ENCODE peak calls at places on chromosomes 11 and 22, in ten cellular contexts. H is stomach, T is breast epithelium, D is HCT116, Z is spleen, X is transverse colon, Q is sigmoid colon, R is endothelial cell of umbilical vein, P is K562, G is esophagus muscularis mucosa. C is an unnamed sample. For H3K4me1, the result is how much of the 10 kb centered on the place peaks cover.

GRCh38 chr22:23012081-23012622 is 58.2 kb upstream of the GNAZ start:
- DNase-seq in T (no peak), G (peak), R (no peak), P (no peak), H (no peak), X (no peak), D (no peak), Z (no peak), Q (no peak), C (no peak)

GRCh38 chr22:27306771-27307170 is 494.8 kb downstream of the MN1 start:
- DNase-seq in H (no peak), R (no peak), Z (no peak), P (no peak), G (no peak), D (no peak), X (peak), Q (no peak), T (no peak), C (no peak)

GRCh38 chr11:105368711-105369110 is 229.1 kb upstream of the CARD18 start:
- DNase-seq in Q (no peak), G (no peak), T (no peak), X (no peak), D (no peak), R (no peak), H (no peak), Z (no peak), P (no peak), C (no peak)

GRCh38 chr11:78127408-78127807 is 12.0 kb downstream of the ALG8 start:
- DNase-seq in Z (no peak), T (no peak), R (no peak), X (no peak), D (no peak), G (no peak), P (no peak), Q (no peak), H (no peak), C (no peak)

GRCh38 chr22:19179472-19180048 is 1.0 kb upstream of the SLC25A1 start:
- DNase-seq in R (peak), Z (peak), P (peak), G (no peak), Q (peak), T (peak), X (peak), D (peak), H (peak), C (peak)

GRCh38 chr22:49963647-49964026 is 3.1 kb downstream of the PIM3 start:
- DNase-seq in H (peak), G (no peak), X (peak), P (no peak), R (no peak), Z (no peak), T (peak), Q (peak), D (no peak), C (no peak)

GRCh38 chr11:120622189-120622912 is 110.8 kb downstream of the GRIK4 start:
- DNase-seq in X (no peak), R (no peak), D (no peak), Z (no peak), Q (no peak), T (no peak), G (no peak), P (peak), H (no peak), C (no peak)

GRCh38 chr22:26389125-26389524 is 39.9 kb upstream of the ASPHD2 start:
- DNase-seq in G (no peak), X (no peak), D (no peak), H (no peak), Z (no peak), P (no peak), Q (no peak), R (no peak), T (no peak), C (no peak)

GRCh38 chr11:25435197-25435596 is 896.7 kb upstream of the ANO3 start:
- DNase-seq in H (no peak), R (no peak), D (no peak), Q (no peak), P (no peak), G (no peak), T (no peak), Z (no peak), X (no peak), C (no peak)

GRCh38 chr11:36146437-36146836 is 142.8 kb downstream of the COMMD9 start:
- DNase-seq in D (no peak), G (no peak), H (no peak), Z (no peak), Q (no peak), P (no peak), T (no peak), R (no peak), X (no peak), C (no peak)

GRCh38 chr11:117934526-117935307 is 5.5 kb upstream of the TMPRSS13 start:
- DNase-seq in Z (peak), P (no peak), R (no peak), T (peak), X (no peak), Q (peak), H (peak), G (no peak), D (no peak), C (peak)

GRCh38 chr11:45500457-45500856 is 165.0 kb downstream of the CHST1 start:
- DNase-seq in D (no peak), Z (peak), P (no peak), H (no peak), T (no peak), R (no peak), X (no peak), G (no peak), Q (no peak), C (peak)

GRCh38 chr11:13448876-13449275 is 14.1 kb downstream of the BTBD10 start:
- DNase-seq in Q (peak), H (no peak), Z (no peak), P (peak), X (no peak), D (no peak), R (peak), T (no peak), G (no peak), C (no peak)

GRCh38 chr11:11119917-11120316 is 233.1 kb downstream of the CSNK2A3 start:
- DNase-seq in D (no peak), H (no peak), G (no peak), Q (no peak), T (no peak), X (no peak), Z (no peak), P (no peak), R (no peak), C (no peak)

GRCh38 chr11:16280256-16280682 is 76.1 kb downstream of the SOX6 start:
- DNase-seq in Q (peak), D (no peak), R (peak), G (no peak), T (no peak), H (peak), P (peak), X (peak), Z (no peak), C (peak)

GRCh38 chr11:35523861-35524260 is 1.6 kb downstream of the PAMR1 start:
- DNase-seq in X (no peak), R (no peak), T (no peak), G (no peak), Z (no peak), H (no peak), P (no peak), Q (no peak), D (no peak), C (no peak)

GRCh38 chr11:20367313-20367948 is 3.9 kb downstream of the HTATIP2 start:
- DNase-seq in T (no peak), Z (no peak), P (peak), D (peak), Q (peak), G (no peak), H (peak), R (peak), X (peak), C (no peak)

GRCh38 chr11:34075178-34075820 is 23.8 kb downstream of the CAPRIN1 start:
- DNase-seq in G (no peak), D (peak), X (no peak), H (no peak), Z (no peak), T (no peak), Q (no peak), P (no peak), R (peak), C (no peak)

GRCh38 chr11:126766425-126766824 is 234.1 kb downstream of the KIRREL3 start:
- DNase-seq in H (no peak), G (no peak), Z (no peak), T (no peak), X (peak), R (no peak), D (no peak), Q (no peak), P (no peak), C (no peak)

GRCh38 chr22:36002084-36002483 is 26.5 kb downstream of the RBFOX2 start:
- DNase-seq in Z (no peak), R (no peak), D (no peak), X (no peak), T (no peak), Q (no peak), P (peak), H (no peak), G (no peak), C (no peak)

GRCh38 chr11:12465332-12465731 is 88.0 kb downstream of the PARVA start:
- DNase-seq in G (no peak), H (no peak), R (no peak), T (no peak), Q (no peak), X (no peak), D (no peak), P (no peak), Z (no peak), C (no peak)

GRCh38 chr11:116605543-116605942 is 167.2 kb downstream of the BUD13 start:
- DNase-seq in T (peak), P (peak), Q (peak), D (peak), G (no peak), Z (no peak), X (peak), H (peak), R (peak), C (no peak)

GRCh38 chr11:76233936-76234703 is 27.8 kb upstream of the WNT11 start:
- DNase-seq in Z (peak), D (no peak), T (no peak), X (peak), G (no peak), Q (peak), R (peak), P (peak), H (no peak), C (peak)

GRCh38 chr11:76233196-76233921 is 27.1 kb upstream of the WNT11 start:
- DNase-seq in T (no peak), X (no peak), P (no peak), Z (no peak), R (no peak), H (no peak), Q (no peak), G (no peak), D (no peak), C (no peak)

GRCh38 chr11:76236092-76237026 is 30.1 kb upstream of the WNT11 start:
- DNase-seq in H (peak), Z (peak), G (no peak), P (peak), T (no peak), D (peak), X (peak), R (no peak), Q (peak), C (peak)

GRCh38 chr11:76235233-76236091 is 29.2 kb upstream of the WNT11 start:
- DNase-seq in Q (peak), G (peak), X (peak), T (peak), Z (peak), P (peak), H (peak), R (peak), D (peak), C (peak)

GRCh38 chr11:76234704-76235232 is 28.5 kb upstream of the WNT11 start:
- DNase-seq in P (no peak), H (peak), T (no peak), Q (peak), Z (peak), R (no peak), G (no peak), X (no peak), D (no peak), C (no peak)
- TF ChIP-seq POLR2AphosphoS5 in P (no peak), H (no peak), T (no peak), Q (no peak), Z (no peak), R (no peak), G (no peak), X (no peak), D (no peak), C (no peak)

GRCh38 chr22:46072030-46072881 is 78.1 kb upstream of the PPARA start:
- DNase-seq in P (no peak), G (no peak), T (peak), R (peak), X (peak), Q (peak), H (peak), D (no peak), Z (peak), C (peak)
- TF ChIP-seq POLR2A in P (no peak), G (no peak), T (no peak), R (no peak), X (peak), Q (no peak), H (no peak), D (no peak), Z (peak), C (no peak)

DNA sequence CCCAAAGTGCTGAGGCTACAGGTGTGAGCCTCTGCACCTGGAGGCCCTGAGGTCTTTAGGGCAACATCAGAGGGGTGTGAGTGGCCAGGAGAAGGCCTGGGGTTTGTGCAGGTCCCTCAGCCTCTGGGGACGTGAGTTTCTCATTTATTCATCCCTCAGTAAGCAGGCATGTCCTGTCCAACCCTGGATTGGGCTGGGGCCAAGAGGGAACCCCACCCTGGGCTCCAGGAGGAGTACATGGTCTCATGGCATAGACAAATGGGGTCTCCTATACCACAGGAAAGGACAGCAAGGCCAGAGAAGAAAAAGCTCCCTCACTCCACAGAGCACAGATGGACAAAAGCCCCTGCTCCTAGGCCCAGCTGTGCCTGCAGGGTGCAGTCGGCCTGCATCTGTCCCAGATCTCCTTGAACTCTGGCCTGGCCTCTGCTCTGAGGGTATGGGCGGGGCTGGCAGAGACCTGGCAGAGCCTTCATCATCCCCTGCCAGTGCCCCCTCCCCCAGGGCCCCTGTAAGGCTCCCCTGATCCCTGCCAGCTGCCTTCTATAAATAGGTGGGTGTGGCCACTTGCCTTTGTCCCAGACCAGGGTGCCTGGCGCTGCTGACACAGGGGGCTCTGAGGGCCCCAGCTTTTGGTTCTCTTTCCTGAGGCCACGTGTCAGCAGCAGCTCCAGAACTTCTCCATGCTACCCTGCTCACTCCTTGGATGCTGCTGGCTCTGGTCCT is 34.6 kb downstream of the A4GALT start:
- DNase-seq in D (no peak), R (no peak), P (no peak), Z (no peak), T (no peak), Q (peak), H (peak), X (peak), G (no peak), C (no peak)
- H3K4me1 ChIP-seq in D (under half), R (under half), P (under half), Z (under half), T (under half), Q (under half), H (half or more), X (half or more), G (half or more), C (half or more)

DNA sequence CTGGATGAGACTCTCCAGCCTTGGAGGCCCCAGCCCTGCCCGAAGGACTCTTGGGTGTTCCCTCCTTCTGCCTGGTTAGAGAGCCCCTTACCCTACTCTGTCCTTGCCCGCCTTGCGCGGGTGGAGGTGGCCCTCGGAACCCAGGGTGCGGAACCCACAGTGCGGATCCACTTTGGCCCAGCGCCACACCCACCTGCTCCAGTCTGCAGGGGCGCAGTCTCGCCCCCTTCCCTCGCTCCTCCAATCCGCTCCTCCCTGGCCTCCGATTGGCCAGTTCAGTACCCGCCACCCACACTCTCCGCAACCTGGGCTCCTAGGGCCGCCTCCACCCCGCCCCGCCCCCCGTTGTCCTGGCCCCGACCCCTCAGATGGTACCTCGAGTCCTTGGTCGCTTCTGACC is 2.4 kb downstream of the CAPN1 start:
- DNase-seq in P (no peak), X (no peak), H (peak), D (no peak), G (no peak), Q (no peak), R (no peak), T (no peak), Z (no peak), C (no peak)
- TF ChIP-seq POLR2AphosphoS5 in P (no peak), X (no peak), H (no peak), D (no peak), G (no peak), Q (no peak), R (no peak), T (no peak), Z (no peak), C (no peak)

DNA sequence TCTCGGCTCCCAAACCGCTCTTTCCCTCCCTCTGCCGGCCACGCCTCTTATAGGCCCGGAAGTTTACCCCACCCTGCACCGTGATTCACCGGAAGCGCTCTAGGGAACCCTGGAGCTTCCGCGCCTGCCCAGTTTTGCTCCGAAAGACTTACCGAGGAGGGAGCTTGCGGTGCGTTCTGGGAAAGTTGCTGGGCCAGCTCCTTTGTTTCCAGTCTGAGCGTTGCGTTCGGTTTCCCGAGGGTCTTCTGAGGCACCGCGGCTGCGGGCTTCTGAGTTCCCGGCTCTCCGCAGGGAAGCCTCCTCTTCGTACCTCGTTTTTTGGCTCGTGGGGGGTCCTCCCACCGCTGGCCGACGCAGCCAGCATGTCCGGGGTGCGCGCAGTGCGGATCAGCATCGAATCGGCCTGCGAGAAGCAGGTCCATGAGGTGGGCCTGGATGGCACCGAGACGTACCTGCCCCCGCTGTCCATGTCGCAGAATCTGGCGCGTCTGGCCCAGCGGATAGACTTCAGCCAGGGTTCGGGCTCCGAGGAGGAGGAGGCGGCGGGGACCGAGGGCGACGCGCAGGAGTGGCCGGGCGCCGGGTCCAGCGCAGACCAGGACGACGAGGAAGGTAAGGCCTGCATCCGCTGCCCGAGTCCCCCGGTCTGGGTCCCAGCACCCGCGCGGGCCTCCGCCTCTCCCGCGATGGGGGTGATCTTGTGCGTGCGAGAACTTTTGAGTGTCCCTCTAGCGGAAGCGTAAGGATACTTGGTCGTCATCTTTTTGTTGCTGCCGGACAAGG is at the start of gene MED17:
- DNase-seq in H (peak), Q (peak), G (peak), R (peak), D (peak), Z (peak), P (peak), X (peak), T (peak), C (peak)
- TF ChIP-seq POLR2A in H (no peak), Q (peak), G (no peak), R (peak), D (peak), Z (peak), P (peak), X (peak), T (peak), C (peak)

GRCh38 chr22:30321461-30321860 is 5.3 kb downstream of the TBC1D10A start:
- DNase-seq in X (no peak), Z (no peak), H (no peak), D (no peak), Q (no peak), R (no peak), T (no peak), P (no peak), G (no peak), C (no peak)
- H3K4me1 ChIP-seq in X (under half), Z (half or more), H (half or more), D (under half), Q (under half), R (under half), T (under half), P (under half), G (half or more), C (half or more)

GRCh38 chr11:70398834-70399680 is 728 bp downstream of the CTTN start:
- DNase-seq in G (no peak), H (peak), X (peak), D (no peak), Q (peak), T (no peak), P (no peak), Z (peak), R (no peak), C (peak)
- TF ChIP-seq POLR2AphosphoS5 in G (no peak), H (no peak), X (no peak), D (no peak), Q (no peak), T (no peak), P (no peak), Z (no peak), R (no peak), C (no peak)

GRCh38 chr11:69382131-69383128 is 88.5 kb downstream of the MYEOV start:
- DNase-seq in T (peak), G (no peak), R (no peak), P (peak), Q (peak), Z (peak), X (peak), D (peak), H (peak), C (peak)
- TF ChIP-seq POLR2A in T (no peak), G (no peak), R (no peak), P (peak), Q (no peak), Z (no peak), X (no peak), D (peak), H (no peak), C (no peak)